ENCODE peak calls at places on chromosome 2, in eight cellular contexts. One of them, this sample, is unnamed.
A peak's percentile ranks its signal among the peaks of the same experiment; 100 is the strongest.

GRCh38 chr2:196652869-196653268 is 13.4 kb downstream of the CCDC150 start:
- DNase-seq in caudate nucleus: no peak
- DNase-seq in body of pancreas: no peak
- DNase-seq in NCI-H226: no peak
- DNase-seq in NCI-H69: no peak
- DNase-seq in sciatic nerve: no peak
- DNase-seq in GM04504: no peak
- DNase-seq in thoracic aorta: no peak
- DNase-seq in this sample: no peak

GRCh38 chr2:231293163-231293562 is 94.7 kb downstream of the ARMC9 start:
- DNase-seq in sciatic nerve: no peak
- DNase-seq in NCI-H226: no peak
- DNase-seq in NCI-H69: no peak
- DNase-seq in GM04504: no peak
- DNase-seq in body of pancreas: no peak
- DNase-seq in thoracic aorta: no peak
- DNase-seq in caudate nucleus: no peak
- DNase-seq in this sample: no peak

GRCh38 chr2:6429210-6429986 is 436.3 kb downstream of the CMPK2 start:
- DNase-seq in caudate nucleus: no peak
- DNase-seq in sciatic nerve: no peak
- DNase-seq in GM04504: no peak
- DNase-seq in NCI-H226: no peak
- DNase-seq in NCI-H69: no peak
- DNase-seq in thoracic aorta: no peak
- DNase-seq in body of pancreas: no peak
- DNase-seq in this sample: no peak

GRCh38 chr2:64380853-64381527 is 73.0 kb upstream of the LGALSL start:
- DNase-seq in GM04504: no peak
- DNase-seq in NCI-H226: no peak
- DNase-seq in sciatic nerve: no peak
- DNase-seq in thoracic aorta: no peak
- DNase-seq in body of pancreas: no peak
- DNase-seq in NCI-H69: no peak
- DNase-seq in caudate nucleus: no peak
- DNase-seq in this sample: no peak

GRCh38 chr2:7633556-7634153 is 716.4 kb downstream of the RNF144A start:
- DNase-seq in caudate nucleus: no peak
- DNase-seq in sciatic nerve: no peak
- DNase-seq in NCI-H69: peak; percentile 93
- DNase-seq in body of pancreas: no peak
- DNase-seq in thoracic aorta: no peak
- DNase-seq in NCI-H226: peak; percentile 13
- DNase-seq in GM04504: no peak
- DNase-seq in this sample: no peak

GRCh38 chr2:64453710-64454315 is at the start of gene LGALSL:
- DNase-seq in sciatic nerve: no peak
- DNase-seq in NCI-H226: peak; percentile 54
- DNase-seq in NCI-H69: peak; percentile 67
- DNase-seq in thoracic aorta: no peak
- DNase-seq in caudate nucleus: peak; percentile 78
- DNase-seq in body of pancreas: peak; percentile 93
- DNase-seq in GM04504: peak; percentile 5
- DNase-seq in this sample: peak; percentile 50

GRCh38 chr2:96400049-96401000 is 64.8 kb downstream of the NCAPH start:
- DNase-seq in caudate nucleus: no peak
- DNase-seq in NCI-H69: peak; percentile 77
- DNase-seq in thoracic aorta: no peak
- DNase-seq in GM04504: no peak
- DNase-seq in body of pancreas: no peak
- DNase-seq in NCI-H226: no peak
- DNase-seq in sciatic nerve: no peak
- DNase-seq in this sample: no peak

GRCh38 chr2:152443771-152444170 is 108.8 kb downstream of the FMNL2 start:
- DNase-seq in sciatic nerve: no peak
- DNase-seq in NCI-H226: no peak
- DNase-seq in GM04504: no peak
- DNase-seq in body of pancreas: no peak
- DNase-seq in NCI-H69: no peak
- DNase-seq in caudate nucleus: no peak
- DNase-seq in thoracic aorta: no peak
- DNase-seq in this sample: no peak

GRCh38 chr2:115165529-115166109 is 723.2 kb downstream of the DPP10 start:
- DNase-seq in GM04504: peak; percentile 6
- DNase-seq in body of pancreas: peak; percentile 55
- DNase-seq in caudate nucleus: peak; percentile 1
- DNase-seq in NCI-H69: peak; percentile 36
- DNase-seq in thoracic aorta: no peak
- DNase-seq in NCI-H226: peak; percentile 13
- DNase-seq in sciatic nerve: no peak
- DNase-seq in this sample: no peak

GRCh38 chr2:207432471-207432870 is 97.3 kb upstream of the CREB1 start:
- DNase-seq in body of pancreas: no peak
- DNase-seq in caudate nucleus: no peak
- DNase-seq in GM04504: no peak
- DNase-seq in NCI-H226: peak; percentile 19
- DNase-seq in sciatic nerve: no peak
- DNase-seq in NCI-H69: no peak
- DNase-seq in thoracic aorta: no peak
- DNase-seq in this sample: no peak

GRCh38 chr2:12090072-12090471 is 343.6 kb downstream of the LPIN1 start:
- DNase-seq in GM04504: no peak
- DNase-seq in NCI-H226: no peak
- DNase-seq in body of pancreas: no peak
- DNase-seq in sciatic nerve: no peak
- DNase-seq in caudate nucleus: no peak
- DNase-seq in NCI-H69: no peak
- DNase-seq in thoracic aorta: no peak
- DNase-seq in this sample: no peak